ENCODE peak calls at places on chromosomes 11 and 22, in six cellular contexts. One of them, this sample, is unnamed.

GRCh38 chr22:28497188-28497587 is 182.5 kb downstream of the TTC28 start:
- DNase-seq in keratinocyte: no peak
- DNase-seq in lower lobe of right lung: no peak
- DNase-seq in tibial artery: no peak
- DNase-seq in choroid plexus epithelial cell: peak; percentile 19
- DNase-seq in fibroblast of pulmonary artery: peak; percentile 8
- DNase-seq in this sample: no peak

GRCh38 chr22:44759430-44760310 is 7.3 kb downstream of the ARHGAP8 start:
- DNase-seq in lower lobe of right lung: no peak
- DNase-seq in keratinocyte: no peak
- DNase-seq in tibial artery: no peak
- DNase-seq in choroid plexus epithelial cell: no peak
- DNase-seq in fibroblast of pulmonary artery: no peak
- DNase-seq in this sample: no peak

GRCh38 chr11:95863486-95864140 is 60.3 kb downstream of the MTMR2 start:
- DNase-seq in fibroblast of pulmonary artery: peak; percentile 76
- DNase-seq in keratinocyte: no peak
- DNase-seq in tibial artery: no peak
- DNase-seq in lower lobe of right lung: no peak
- DNase-seq in choroid plexus epithelial cell: peak; percentile 89
- DNase-seq in this sample: peak; percentile 84

GRCh38 chr11:18865951-18866350 is 73.3 kb downstream of the MRGPRX1 start:
- DNase-seq in keratinocyte: no peak
- DNase-seq in tibial artery: no peak
- DNase-seq in fibroblast of pulmonary artery: no peak
- DNase-seq in choroid plexus epithelial cell: no peak
- DNase-seq in lower lobe of right lung: no peak
- DNase-seq in this sample: no peak

GRCh38 chr11:121104223-121104831 is 3.3 kb downstream of the TECTA start:
- DNase-seq in fibroblast of pulmonary artery: no peak
- DNase-seq in keratinocyte: no peak
- DNase-seq in choroid plexus epithelial cell: no peak
- DNase-seq in tibial artery: peak; percentile 64
- DNase-seq in lower lobe of right lung: no peak
- DNase-seq in this sample: no peak

GRCh38 chr11:72684236-72684912 is 10.2 kb upstream of the PDE2A start:
- DNase-seq in tibial artery: peak; percentile 76
- DNase-seq in fibroblast of pulmonary artery: peak; percentile 57
- DNase-seq in keratinocyte: no peak
- DNase-seq in choroid plexus epithelial cell: peak; percentile 64
- DNase-seq in lower lobe of right lung: peak; percentile 68
- DNase-seq in this sample: peak; percentile 60

GRCh38 chr11:2562897-2563215 is 118.0 kb downstream of the KCNQ1 start:
- DNase-seq in lower lobe of right lung: no peak
- DNase-seq in choroid plexus epithelial cell: no peak
- DNase-seq in tibial artery: no peak
- DNase-seq in fibroblast of pulmonary artery: no peak
- DNase-seq in keratinocyte: no peak
- DNase-seq in this sample: no peak

GRCh38 chr11:19326499-19326898 is 85.8 kb upstream of the E2F8 start:
- DNase-seq in choroid plexus epithelial cell: peak; percentile 63
- DNase-seq in tibial artery: no peak
- DNase-seq in fibroblast of pulmonary artery: peak; percentile 64
- DNase-seq in keratinocyte: no peak
- DNase-seq in lower lobe of right lung: no peak
- DNase-seq in this sample: peak; percentile 61

GRCh38 chr11:35487532-35488078 is 37.8 kb downstream of the PAMR1 start:
- DNase-seq in choroid plexus epithelial cell: peak; percentile 82
- DNase-seq in tibial artery: no peak
- DNase-seq in keratinocyte: peak; percentile 19
- DNase-seq in fibroblast of pulmonary artery: peak; percentile 79
- DNase-seq in lower lobe of right lung: no peak
- DNase-seq in this sample: peak; percentile 82
- TF ChIP-seq CTCF in choroid plexus epithelial cell: peak; percentile 81
- TF ChIP-seq CTCF in tibial artery: peak; percentile 13
- TF ChIP-seq CTCF in keratinocyte: peak; percentile 69
- TF ChIP-seq CTCF in fibroblast of pulmonary artery: peak; percentile 75
- TF ChIP-seq CTCF in lower lobe of right lung: peak; percentile 38
- TF ChIP-seq CTCF in this sample: peak; percentile 63

DNA sequence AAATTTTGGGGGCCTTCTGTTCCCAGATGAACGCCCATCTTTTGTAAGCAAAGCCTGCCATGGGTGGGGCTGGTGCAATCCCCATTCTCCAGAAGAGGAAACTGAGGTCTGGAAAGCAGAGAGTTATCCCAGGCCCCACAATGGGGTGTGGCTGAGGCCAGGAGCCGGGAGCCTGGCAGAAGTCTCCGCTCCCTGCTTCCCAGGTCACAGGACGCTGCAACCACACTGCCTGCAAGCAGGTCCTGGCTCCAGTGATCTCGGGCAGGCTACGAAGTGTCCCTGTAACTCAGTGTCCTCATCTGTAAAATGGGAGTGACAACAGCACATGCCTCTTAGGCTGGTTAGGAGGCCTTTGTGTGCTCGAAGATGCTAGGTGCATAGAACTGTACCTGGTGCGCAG is 1.7 kb downstream of the PLCB3 start:
- DNase-seq in fibroblast of pulmonary artery: no peak
- DNase-seq in lower lobe of right lung: no peak
- DNase-seq in tibial artery: no peak
- DNase-seq in keratinocyte: no peak
- DNase-seq in choroid plexus epithelial cell: no peak
- DNase-seq in this sample: no peak
- H3K4me3 ChIP-seq in fibroblast of pulmonary artery: peak overlapping the region; percentile 85
- H3K4me3 ChIP-seq in lower lobe of right lung: peak overlapping the region; percentile 91
- H3K4me3 ChIP-seq in tibial artery: peak overlapping the region; percentile 96
- H3K4me3 ChIP-seq in keratinocyte: peak overlapping the region; percentile 96
- H3K4me3 ChIP-seq in choroid plexus epithelial cell: no peak overlapping the region
- H3K4me3 ChIP-seq in this sample: peak overlapping the region; percentile 82

GRCh38 chr11:10638285-10638684 is 55.3 kb downstream of the IRAG1 start:
- DNase-seq in fibroblast of pulmonary artery: peak; percentile 53
- DNase-seq in choroid plexus epithelial cell: no peak
- DNase-seq in lower lobe of right lung: no peak
- DNase-seq in tibial artery: peak; percentile 81
- DNase-seq in keratinocyte: no peak
- DNase-seq in this sample: peak; percentile 83
- TF ChIP-seq CTCF in fibroblast of pulmonary artery: no peak
- TF ChIP-seq CTCF in choroid plexus epithelial cell: no peak
- TF ChIP-seq CTCF in lower lobe of right lung: no peak
- TF ChIP-seq CTCF in tibial artery: no peak
- TF ChIP-seq CTCF in keratinocyte: no peak
- TF ChIP-seq CTCF in this sample: no peak

DNA sequence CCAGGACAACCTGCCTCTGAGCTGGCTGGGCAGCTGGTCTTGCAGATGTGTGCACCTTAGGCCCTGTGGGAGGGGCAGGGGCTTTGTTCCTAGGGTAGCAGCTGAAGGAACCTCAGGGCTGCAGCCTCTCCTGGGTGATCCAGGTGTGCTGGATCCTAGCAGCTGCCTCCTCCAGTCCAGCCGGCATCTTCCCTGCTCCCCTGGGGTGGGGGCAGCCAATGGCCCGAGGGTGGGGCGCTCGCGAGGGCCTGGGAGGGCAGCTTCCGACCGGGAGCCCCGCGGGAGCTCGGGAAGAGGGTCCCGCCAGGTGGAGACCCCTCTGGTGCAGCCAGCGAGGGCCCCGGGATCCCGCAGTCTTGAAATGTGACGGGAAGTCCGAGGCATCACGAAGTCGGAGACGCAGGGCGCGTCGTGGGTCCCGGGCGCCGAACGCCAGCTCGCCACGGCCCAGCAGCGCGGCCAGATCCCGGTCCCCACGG is 1.7 kb downstream of the IFITM1 start:
- DNase-seq in choroid plexus epithelial cell: no peak
- DNase-seq in keratinocyte: no peak
- DNase-seq in fibroblast of pulmonary artery: no peak
- DNase-seq in tibial artery: no peak
- DNase-seq in lower lobe of right lung: no peak
- DNase-seq in this sample: no peak
- H3K4me3 ChIP-seq in choroid plexus epithelial cell: peak overlapping the region; percentile 76
- H3K4me3 ChIP-seq in keratinocyte: peak overlapping the region; percentile 66
- H3K4me3 ChIP-seq in fibroblast of pulmonary artery: peak overlapping the region; percentile 81
- H3K4me3 ChIP-seq in tibial artery: peak overlapping the region; percentile 51
- H3K4me3 ChIP-seq in lower lobe of right lung: peak overlapping the region; percentile 61
- H3K4me3 ChIP-seq in this sample: peak overlapping the region; percentile 84

DNA sequence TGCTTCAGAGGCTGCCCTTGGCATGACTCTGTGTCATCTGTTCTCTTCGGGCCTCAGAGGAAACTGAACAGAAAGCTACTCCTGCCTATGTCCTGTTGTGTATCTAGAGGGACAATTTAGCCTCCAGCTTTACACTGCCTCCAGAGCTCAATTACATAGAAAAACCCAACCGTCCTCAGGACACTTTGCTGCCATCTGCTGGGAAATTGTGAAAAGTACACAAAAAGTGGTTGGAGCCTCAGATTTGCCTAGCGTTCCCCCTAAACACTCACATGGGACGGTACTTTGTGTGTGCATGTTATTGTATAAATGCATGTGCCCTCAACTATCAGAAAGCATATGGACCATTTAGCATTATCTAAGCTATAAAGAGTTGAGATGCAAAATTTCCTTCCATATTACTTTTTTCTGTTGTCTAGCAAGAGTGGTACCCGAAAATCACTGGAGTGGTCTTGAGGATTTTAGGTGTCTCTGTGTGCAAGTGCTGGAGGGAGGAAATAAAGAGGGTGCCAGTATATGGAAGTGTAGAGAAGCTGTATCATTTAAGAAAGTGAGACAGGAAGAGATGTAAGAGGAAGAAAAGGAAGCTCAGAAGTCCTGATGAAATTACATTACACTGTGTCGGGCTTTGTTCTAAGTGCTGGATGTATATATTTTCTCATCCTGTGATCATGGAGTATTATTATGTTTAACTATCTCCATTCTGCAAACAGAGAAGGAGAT is 8.7 kb upstream of the MS4A4E start:
- DNase-seq in fibroblast of pulmonary artery: peak; percentile 33
- DNase-seq in choroid plexus epithelial cell: peak; percentile 33
- DNase-seq in lower lobe of right lung: no peak
- DNase-seq in tibial artery: no peak
- DNase-seq in keratinocyte: no peak
- DNase-seq in this sample: no peak
- TF ChIP-seq CTCF in fibroblast of pulmonary artery: peak; percentile 44
- TF ChIP-seq CTCF in choroid plexus epithelial cell: peak; percentile 57
- TF ChIP-seq CTCF in lower lobe of right lung: peak; percentile 45
- TF ChIP-seq CTCF in tibial artery: peak; percentile 25
- TF ChIP-seq CTCF in keratinocyte: no peak
- TF ChIP-seq CTCF in this sample: no peak

This sample was measured in fibroblast of the aortic adventitia.